ENCODE peak calls at places on chromosomes 13 and 19, in eight cellular contexts. One of them, this sample, is unnamed.
A peak's percentile ranks its signal among the peaks of the same experiment; 100 is the strongest.

GRCh38 chr13:66943530-66943929 is 286.6 kb downstream of the PCDH9 start:
- DNase-seq in Peyer's patch: no peak
- DNase-seq in A549: no peak
- DNase-seq in tibial nerve: no peak
- DNase-seq in transverse colon: no peak
- DNase-seq in body of pancreas: no peak
- DNase-seq in right lobe of liver: no peak
- DNase-seq in breast epithelium: no peak
- DNase-seq in this sample: no peak

GRCh38 chr13:83325454-83325853 is 556.8 kb downstream of the SLITRK1 start:
- DNase-seq in Peyer's patch: no peak
- DNase-seq in A549: no peak
- DNase-seq in tibial nerve: no peak
- DNase-seq in transverse colon: no peak
- DNase-seq in body of pancreas: no peak
- DNase-seq in right lobe of liver: no peak
- DNase-seq in breast epithelium: no peak
- DNase-seq in this sample: no peak

GRCh38 chr19:14006766-14007562 is 844 bp upstream of the RFX1 start:
- DNase-seq in Peyer's patch: no peak
- DNase-seq in A549: no peak
- DNase-seq in tibial nerve: no peak
- DNase-seq in transverse colon: no peak
- DNase-seq in body of pancreas: no peak
- DNase-seq in right lobe of liver: peak; percentile 89
- DNase-seq in breast epithelium: peak; percentile 84
- DNase-seq in this sample: no peak

GRCh38 chr19:8512991-8513686 is 828 bp downstream of the ZNF414 start:
- DNase-seq in Peyer's patch: no peak
- DNase-seq in A549: no peak
- DNase-seq in tibial nerve: no peak
- DNase-seq in transverse colon: no peak
- DNase-seq in body of pancreas: no peak
- DNase-seq in right lobe of liver: no peak
- DNase-seq in breast epithelium: no peak
- DNase-seq in this sample: no peak

GRCh38 chr13:28744091-28744536 is 25.3 kb upstream of the SLC46A3 start:
- DNase-seq in Peyer's patch: no peak
- DNase-seq in A549: peak; percentile 46
- DNase-seq in tibial nerve: no peak
- DNase-seq in transverse colon: no peak
- DNase-seq in body of pancreas: no peak
- DNase-seq in right lobe of liver: no peak
- DNase-seq in breast epithelium: no peak
- DNase-seq in this sample: no peak

GRCh38 chr19:49712397-49712859 is 21.5 kb downstream of the CPT1C start:
- DNase-seq in Peyer's patch: no peak
- DNase-seq in A549: peak; percentile 96
- DNase-seq in tibial nerve: no peak
- DNase-seq in transverse colon: peak; percentile 47
- DNase-seq in body of pancreas: peak; percentile 35
- DNase-seq in right lobe of liver: no peak
- DNase-seq in breast epithelium: no peak
- DNase-seq in this sample: peak; percentile 25

GRCh38 chr13:83881917-83882625 is at the start of gene SLITRK1:
- DNase-seq in Peyer's patch: no peak
- DNase-seq in A549: peak; percentile 17
- DNase-seq in tibial nerve: no peak
- DNase-seq in transverse colon: no peak
- DNase-seq in body of pancreas: peak; percentile 80
- DNase-seq in right lobe of liver: no peak
- DNase-seq in breast epithelium: peak; percentile 62
- DNase-seq in this sample: no peak

GRCh38 chr13:103852036-103852435 is 785.8 kb upstream of the SLC10A2 start:
- DNase-seq in Peyer's patch: no peak
- DNase-seq in A549: no peak
- DNase-seq in tibial nerve: no peak
- DNase-seq in transverse colon: no peak
- DNase-seq in body of pancreas: no peak
- DNase-seq in right lobe of liver: no peak
- DNase-seq in breast epithelium: no peak
- DNase-seq in this sample: no peak

GRCh38 chr19:38745316-38745715 is 1.0 kb upstream of the CAPN12 start:
- DNase-seq in Peyer's patch: no peak
- DNase-seq in A549: no peak
- DNase-seq in tibial nerve: no peak
- DNase-seq in transverse colon: no peak
- DNase-seq in body of pancreas: no peak
- DNase-seq in right lobe of liver: no peak
- DNase-seq in breast epithelium: no peak
- DNase-seq in this sample: no peak

GRCh38 chr19:8310342-8311055 is 2.3 kb upstream of the CD320 start:
- DNase-seq in Peyer's patch: no peak
- DNase-seq in A549: no peak
- DNase-seq in tibial nerve: no peak
- DNase-seq in transverse colon: peak; percentile 7
- DNase-seq in body of pancreas: peak; percentile 6
- DNase-seq in right lobe of liver: peak; percentile 33
- DNase-seq in breast epithelium: peak; percentile 43
- DNase-seq in this sample: no peak

GRCh38 chr13:78784017-78784745 is 125.2 kb upstream of the OBI1 start:
- DNase-seq in Peyer's patch: no peak
- DNase-seq in A549: no peak
- DNase-seq in tibial nerve: no peak
- DNase-seq in transverse colon: no peak
- DNase-seq in body of pancreas: no peak
- DNase-seq in right lobe of liver: no peak
- DNase-seq in breast epithelium: no peak
- DNase-seq in this sample: no peak

GRCh38 chr13:95005300-95005699 is 293.0 kb upstream of the SOX21 start:
- DNase-seq in Peyer's patch: no peak
- DNase-seq in A549: no peak
- DNase-seq in tibial nerve: no peak
- DNase-seq in transverse colon: no peak
- DNase-seq in body of pancreas: no peak
- DNase-seq in right lobe of liver: no peak
- DNase-seq in breast epithelium: no peak
- DNase-seq in this sample: no peak

GRCh38 chr19:11375143-11375948 is 880 bp downstream of the SWSAP1 start:
- DNase-seq in Peyer's patch: no peak
- DNase-seq in A549: no peak
- DNase-seq in tibial nerve: no peak
- DNase-seq in transverse colon: peak; percentile 74
- DNase-seq in body of pancreas: peak; percentile 64
- DNase-seq in right lobe of liver: peak; percentile 85
- DNase-seq in breast epithelium: no peak
- DNase-seq in this sample: no peak

GRCh38 chr13:100597253-100597652 is 8.7 kb upstream of the GGACT start:
- DNase-seq in Peyer's patch: no peak
- DNase-seq in A549: no peak
- DNase-seq in tibial nerve: no peak
- DNase-seq in transverse colon: no peak
- DNase-seq in body of pancreas: no peak
- DNase-seq in right lobe of liver: no peak
- DNase-seq in breast epithelium: no peak
- DNase-seq in this sample: no peak

GRCh38 chr13:73449258-73449657 is 390.5 kb downstream of the KLF5 start:
- DNase-seq in Peyer's patch: no peak
- DNase-seq in A549: peak; percentile 21
- DNase-seq in tibial nerve: no peak
- DNase-seq in transverse colon: no peak
- DNase-seq in body of pancreas: no peak
- DNase-seq in right lobe of liver: no peak
- DNase-seq in breast epithelium: no peak
- DNase-seq in this sample: no peak

GRCh38 chr13:107866666-107867623 is 348.4 kb downstream of the LIG4 start:
- DNase-seq in Peyer's patch: no peak
- DNase-seq in A549: no peak
- DNase-seq in tibial nerve: no peak
- DNase-seq in transverse colon: no peak
- DNase-seq in body of pancreas: peak; percentile 25
- DNase-seq in right lobe of liver: no peak
- DNase-seq in breast epithelium: no peak
- DNase-seq in this sample: no peak
- TF ChIP-seq POLR2A in Peyer's patch: no peak
- TF ChIP-seq POLR2A in A549: no peak
- TF ChIP-seq POLR2A in tibial nerve: no peak
- TF ChIP-seq POLR2A in transverse colon: no peak
- TF ChIP-seq POLR2A in body of pancreas: no peak
- TF ChIP-seq POLR2A in right lobe of liver: no peak
- TF ChIP-seq POLR2A in breast epithelium: no peak
- TF ChIP-seq POLR2A in this sample: no peak

GRCh38 chr19:47203254-47203653 is 27.7 kb downstream of the BBC3 start:
- DNase-seq in Peyer's patch: no peak
- DNase-seq in A549: no peak
- DNase-seq in tibial nerve: no peak
- DNase-seq in transverse colon: no peak
- DNase-seq in body of pancreas: no peak
- DNase-seq in right lobe of liver: no peak
- DNase-seq in breast epithelium: no peak
- DNase-seq in this sample: no peak

GRCh38 chr19:47195462-47195861 is 35.5 kb downstream of the BBC3 start:
- DNase-seq in Peyer's patch: no peak
- DNase-seq in A549: no peak
- DNase-seq in tibial nerve: no peak
- DNase-seq in transverse colon: no peak
- DNase-seq in body of pancreas: no peak
- DNase-seq in right lobe of liver: no peak
- DNase-seq in breast epithelium: no peak
- DNase-seq in this sample: no peak

GRCh38 chr19:47197141-47197540 is 33.9 kb downstream of the BBC3 start:
- DNase-seq in Peyer's patch: no peak
- DNase-seq in A549: no peak
- DNase-seq in tibial nerve: no peak
- DNase-seq in transverse colon: no peak
- DNase-seq in body of pancreas: no peak
- DNase-seq in right lobe of liver: no peak
- DNase-seq in breast epithelium: no peak
- DNase-seq in this sample: no peak

GRCh38 chr19:47200530-47200929 is 30.5 kb downstream of the BBC3 start:
- DNase-seq in Peyer's patch: no peak
- DNase-seq in A549: no peak
- DNase-seq in tibial nerve: no peak
- DNase-seq in transverse colon: no peak
- DNase-seq in body of pancreas: no peak
- DNase-seq in right lobe of liver: no peak
- DNase-seq in breast epithelium: no peak
- DNase-seq in this sample: no peak
- H3K27ac ChIP-seq in Peyer's patch: no peak overlapping the region
- H3K27ac ChIP-seq in A549: no peak overlapping the region
- H3K27ac ChIP-seq in tibial nerve: no peak overlapping the region
- H3K27ac ChIP-seq in transverse colon: peak overlapping the region; percentile 33
- H3K27ac ChIP-seq in body of pancreas: no peak overlapping the region
- H3K27ac ChIP-seq in right lobe of liver: no peak overlapping the region
- H3K27ac ChIP-seq in breast epithelium: no peak overlapping the region
- H3K27ac ChIP-seq in this sample: no peak overlapping the region

DNA sequence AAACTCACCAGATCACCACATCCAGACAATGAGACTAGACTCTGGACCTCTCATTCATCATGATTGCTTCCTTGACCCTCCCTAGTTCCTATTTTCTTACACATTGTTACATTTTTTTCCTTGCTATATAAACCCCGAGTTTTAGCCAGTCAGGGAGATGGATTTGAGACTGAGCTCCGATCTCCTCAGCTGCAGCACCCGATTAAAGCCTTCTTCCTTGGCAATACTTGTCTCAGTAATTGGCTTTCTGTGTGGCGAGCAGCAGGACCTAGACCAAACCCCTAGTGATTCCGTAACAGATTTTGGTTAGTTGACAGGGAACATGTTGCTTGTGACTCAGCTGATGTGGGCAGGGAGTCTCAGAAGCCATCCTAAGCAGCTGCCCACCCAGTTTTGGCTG is 44.0 kb downstream of the SUCLA2 start:
- DNase-seq in Peyer's patch: no peak
- DNase-seq in A549: no peak
- DNase-seq in tibial nerve: no peak
- DNase-seq in transverse colon: no peak
- DNase-seq in body of pancreas: no peak
- DNase-seq in right lobe of liver: no peak
- DNase-seq in breast epithelium: no peak
- DNase-seq in this sample: no peak
- H3K9me3 ChIP-seq in Peyer's patch: no peaks in the 10 kb centered on the region
- H3K9me3 ChIP-seq in A549: peaks cover 34% of the 10 kb centered on the region
- H3K9me3 ChIP-seq in tibial nerve: no peaks in the 10 kb centered on the region
- H3K9me3 ChIP-seq in transverse colon: peaks cover 13% of the 10 kb centered on the region
- H3K9me3 ChIP-seq in body of pancreas: no peaks in the 10 kb centered on the region
- H3K9me3 ChIP-seq in right lobe of liver: no peaks in the 10 kb centered on the region
- H3K9me3 ChIP-seq in breast epithelium: peaks cover 12% of the 10 kb centered on the region
- H3K9me3 ChIP-seq in this sample: no peaks in the 10 kb centered on the region

DNA sequence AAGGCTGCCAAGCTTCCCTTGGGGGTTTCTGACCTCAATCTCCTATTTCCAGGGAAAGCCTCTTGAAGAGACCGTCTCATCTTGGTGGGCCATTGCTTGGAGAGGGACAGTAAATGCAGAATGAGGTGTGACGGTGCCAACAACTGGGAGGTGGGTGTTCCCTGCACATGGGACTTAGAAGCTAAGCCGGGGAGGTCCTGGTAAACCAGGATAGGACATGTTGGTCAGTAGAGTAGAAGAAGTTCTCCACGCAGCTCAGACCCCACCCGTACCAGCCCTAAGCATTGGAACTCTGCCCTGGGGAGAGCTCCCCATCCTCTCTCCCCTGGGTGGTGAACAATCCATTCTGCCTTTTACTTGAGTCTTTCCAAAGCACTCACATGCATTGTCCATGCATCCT is 92.0 kb downstream of the SOX1 start:
- DNase-seq in Peyer's patch: no peak
- DNase-seq in A549: no peak
- DNase-seq in tibial nerve: no peak
- DNase-seq in transverse colon: no peak
- DNase-seq in body of pancreas: no peak
- DNase-seq in right lobe of liver: no peak
- DNase-seq in breast epithelium: peak; percentile 7
- DNase-seq in this sample: no peak
- TF ChIP-seq POLR2A in Peyer's patch: no peak
- TF ChIP-seq POLR2A in A549: no peak
- TF ChIP-seq POLR2A in tibial nerve: no peak
- TF ChIP-seq POLR2A in transverse colon: no peak
- TF ChIP-seq POLR2A in body of pancreas: no peak
- TF ChIP-seq POLR2A in right lobe of liver: no peak
- TF ChIP-seq POLR2A in breast epithelium: no peak
- TF ChIP-seq POLR2A in this sample: no peak

DNA sequence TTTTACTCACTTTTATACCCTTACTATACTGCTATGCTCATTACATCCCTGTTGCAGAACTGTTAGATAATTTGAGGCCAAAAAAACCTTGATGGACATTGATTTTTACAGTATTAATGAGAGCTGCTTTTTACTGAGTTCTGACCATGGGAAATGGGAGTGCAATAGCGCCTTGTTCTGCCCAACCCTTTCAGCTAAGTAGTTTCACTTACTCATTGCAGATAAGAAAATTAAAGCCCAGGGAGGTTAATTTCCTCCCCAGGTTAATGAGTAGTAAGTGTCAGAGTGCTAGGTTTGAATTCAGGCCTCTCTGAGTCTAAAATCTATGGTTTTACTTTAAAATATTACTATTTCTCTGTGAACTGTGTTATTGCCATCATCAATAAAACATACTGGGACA is 93.6 kb upstream of the RAP2A start:
- DNase-seq in Peyer's patch: no peak
- DNase-seq in A549: no peak
- DNase-seq in tibial nerve: no peak
- DNase-seq in transverse colon: no peak
- DNase-seq in body of pancreas: no peak
- DNase-seq in right lobe of liver: no peak
- DNase-seq in breast epithelium: no peak
- DNase-seq in this sample: no peak
- H3K27ac ChIP-seq in Peyer's patch: peak overlapping the region; percentile 51
- H3K27ac ChIP-seq in A549: peak overlapping the region; percentile 84
- H3K27ac ChIP-seq in tibial nerve: no peak overlapping the region
- H3K27ac ChIP-seq in transverse colon: peak overlapping the region; percentile 62
- H3K27ac ChIP-seq in body of pancreas: peak overlapping the region; percentile 55
- H3K27ac ChIP-seq in right lobe of liver: no peak overlapping the region
- H3K27ac ChIP-seq in breast epithelium: peak overlapping the region; percentile 36
- H3K27ac ChIP-seq in this sample: peak overlapping the region; percentile 69

GRCh38 chr19:5806133-5806489 is 1.2 kb downstream of the NRTN start:
- DNase-seq in Peyer's patch: peak; percentile 51
- DNase-seq in A549: no peak
- DNase-seq in tibial nerve: no peak
- DNase-seq in transverse colon: no peak
- DNase-seq in body of pancreas: no peak
- DNase-seq in right lobe of liver: no peak
- DNase-seq in breast epithelium: no peak
- DNase-seq in this sample: no peak
- H3K9me3 ChIP-seq in Peyer's patch: no peaks in the 10 kb centered on the region
- H3K9me3 ChIP-seq in A549: no peaks in the 10 kb centered on the region
- H3K9me3 ChIP-seq in tibial nerve: no peaks in the 10 kb centered on the region
- H3K9me3 ChIP-seq in transverse colon: no peaks in the 10 kb centered on the region
- H3K9me3 ChIP-seq in body of pancreas: no peaks in the 10 kb centered on the region
- H3K9me3 ChIP-seq in right lobe of liver: no peaks in the 10 kb centered on the region
- H3K9me3 ChIP-seq in breast epithelium: no peaks in the 10 kb centered on the region
- H3K9me3 ChIP-seq in this sample: no peaks in the 10 kb centered on the region

This sample was measured in gastrocnemius medialis.